ENCODE peak calls at places on chromosomes 5 and 9, in ten cellular contexts. One of them, this sample, is unnamed.

GRCh38 chr9:1208185-1208584 is 158.0 kb downstream of the DMRT2 start:
- DNase-seq in aorta: no peak
- DNase-seq in mucosa of gallbladder: no peak
- DNase-seq in glutamatergic neuron: no peak
- DNase-seq in tibial artery: no peak
- DNase-seq in neural crest cell: no peak
- DNase-seq in stimulated activated CD4-positive, alpha-beta T cell treated with anti-CD3 and anti-CD28 coated beads, Interleukin-2, amount 100 ng/mL, for 4 hours: no peak
- DNase-seq in endothelial cell: no peak
- DNase-seq in nephron progenitor cell: no peak
- DNase-seq in pulmonary artery endothelial cell: no peak
- DNase-seq in this sample: no peak

GRCh38 chr5:84861306-84861705 is 476.6 kb upstream of the EDIL3 start:
- DNase-seq in aorta: no peak
- DNase-seq in mucosa of gallbladder: no peak
- DNase-seq in glutamatergic neuron: no peak
- DNase-seq in tibial artery: no peak
- DNase-seq in neural crest cell: no peak
- DNase-seq in stimulated activated CD4-positive, alpha-beta T cell treated with anti-CD3 and anti-CD28 coated beads, Interleukin-2, amount 100 ng/mL, for 4 hours: no peak
- DNase-seq in endothelial cell: no peak
- DNase-seq in nephron progenitor cell: no peak
- DNase-seq in pulmonary artery endothelial cell: no peak
- DNase-seq in this sample: no peak

GRCh38 chr9:13330396-13331004 is 51.0 kb upstream of the MPDZ start:
- DNase-seq in aorta: no peak
- DNase-seq in mucosa of gallbladder: no peak
- DNase-seq in glutamatergic neuron: no peak
- DNase-seq in tibial artery: peak
- DNase-seq in neural crest cell: no peak
- DNase-seq in stimulated activated CD4-positive, alpha-beta T cell treated with anti-CD3 and anti-CD28 coated beads, Interleukin-2, amount 100 ng/mL, for 4 hours: no peak
- DNase-seq in endothelial cell: peak
- DNase-seq in nephron progenitor cell: no peak
- DNase-seq in pulmonary artery endothelial cell: peak
- DNase-seq in this sample: no peak

GRCh38 chr9:126489604-126490593 is 123.8 kb upstream of the LMX1B start:
- DNase-seq in aorta: peak
- DNase-seq in mucosa of gallbladder: no peak
- DNase-seq in glutamatergic neuron: no peak
- DNase-seq in tibial artery: no peak
- DNase-seq in neural crest cell: no peak
- DNase-seq in stimulated activated CD4-positive, alpha-beta T cell treated with anti-CD3 and anti-CD28 coated beads, Interleukin-2, amount 100 ng/mL, for 4 hours: no peak
- DNase-seq in endothelial cell: no peak
- DNase-seq in nephron progenitor cell: no peak
- DNase-seq in pulmonary artery endothelial cell: no peak
- DNase-seq in this sample: no peak

GRCh38 chr5:79851694-79852006 is 139.4 kb downstream of the MTX3 start:
- DNase-seq in aorta: no peak
- DNase-seq in mucosa of gallbladder: no peak
- DNase-seq in glutamatergic neuron: no peak
- DNase-seq in tibial artery: no peak
- DNase-seq in neural crest cell: no peak
- DNase-seq in stimulated activated CD4-positive, alpha-beta T cell treated with anti-CD3 and anti-CD28 coated beads, Interleukin-2, amount 100 ng/mL, for 4 hours: no peak
- DNase-seq in endothelial cell: no peak
- DNase-seq in nephron progenitor cell: no peak
- DNase-seq in pulmonary artery endothelial cell: no peak
- DNase-seq in this sample: no peak

GRCh38 chr5:458547-459353 is 15.8 kb downstream of the EXOC3 start:
- DNase-seq in aorta: peak
- DNase-seq in mucosa of gallbladder: no peak
- DNase-seq in glutamatergic neuron: peak
- DNase-seq in tibial artery: peak
- DNase-seq in neural crest cell: no peak
- DNase-seq in stimulated activated CD4-positive, alpha-beta T cell treated with anti-CD3 and anti-CD28 coated beads, Interleukin-2, amount 100 ng/mL, for 4 hours: peak
- DNase-seq in endothelial cell: no peak
- DNase-seq in nephron progenitor cell: no peak
- DNase-seq in pulmonary artery endothelial cell: no peak
- DNase-seq in this sample: no peak

GRCh38 chr5:150485770-150486401 is 22.0 kb upstream of the NDST1 start:
- DNase-seq in aorta: peak
- DNase-seq in mucosa of gallbladder: no peak
- DNase-seq in glutamatergic neuron: peak
- DNase-seq in tibial artery: peak
- DNase-seq in neural crest cell: peak
- DNase-seq in stimulated activated CD4-positive, alpha-beta T cell treated with anti-CD3 and anti-CD28 coated beads, Interleukin-2, amount 100 ng/mL, for 4 hours: no peak
- DNase-seq in endothelial cell: peak
- DNase-seq in nephron progenitor cell: peak
- DNase-seq in pulmonary artery endothelial cell: no peak
- DNase-seq in this sample: peak

GRCh38 chr5:115962239-115962564 is at the start of gene LVRN:
- DNase-seq in aorta: no peak
- DNase-seq in mucosa of gallbladder: no peak
- DNase-seq in glutamatergic neuron: no peak
- DNase-seq in tibial artery: no peak
- DNase-seq in neural crest cell: no peak
- DNase-seq in stimulated activated CD4-positive, alpha-beta T cell treated with anti-CD3 and anti-CD28 coated beads, Interleukin-2, amount 100 ng/mL, for 4 hours: no peak
- DNase-seq in endothelial cell: no peak
- DNase-seq in nephron progenitor cell: no peak
- DNase-seq in pulmonary artery endothelial cell: no peak
- DNase-seq in this sample: no peak

GRCh38 chr9:16515207-16515606 is 355.3 kb downstream of the BNC2 start:
- DNase-seq in aorta: no peak
- DNase-seq in mucosa of gallbladder: no peak
- DNase-seq in glutamatergic neuron: peak
- DNase-seq in tibial artery: no peak
- DNase-seq in neural crest cell: peak
- DNase-seq in stimulated activated CD4-positive, alpha-beta T cell treated with anti-CD3 and anti-CD28 coated beads, Interleukin-2, amount 100 ng/mL, for 4 hours: no peak
- DNase-seq in endothelial cell: no peak
- DNase-seq in nephron progenitor cell: peak
- DNase-seq in pulmonary artery endothelial cell: no peak
- DNase-seq in this sample: no peak

GRCh38 chr5:111859031-111859430 is 102.0 kb upstream of the NREP start:
- DNase-seq in aorta: no peak
- DNase-seq in mucosa of gallbladder: no peak
- DNase-seq in glutamatergic neuron: no peak
- DNase-seq in tibial artery: no peak
- DNase-seq in neural crest cell: no peak
- DNase-seq in stimulated activated CD4-positive, alpha-beta T cell treated with anti-CD3 and anti-CD28 coated beads, Interleukin-2, amount 100 ng/mL, for 4 hours: no peak
- DNase-seq in endothelial cell: no peak
- DNase-seq in nephron progenitor cell: no peak
- DNase-seq in pulmonary artery endothelial cell: no peak
- DNase-seq in this sample: no peak

GRCh38 chr5:2889946-2890475 is 138.5 kb upstream of the IRX2 start:
- DNase-seq in aorta: no peak
- DNase-seq in mucosa of gallbladder: no peak
- DNase-seq in glutamatergic neuron: no peak
- DNase-seq in tibial artery: no peak
- DNase-seq in neural crest cell: no peak
- DNase-seq in stimulated activated CD4-positive, alpha-beta T cell treated with anti-CD3 and anti-CD28 coated beads, Interleukin-2, amount 100 ng/mL, for 4 hours: no peak
- DNase-seq in endothelial cell: no peak
- DNase-seq in nephron progenitor cell: no peak
- DNase-seq in pulmonary artery endothelial cell: no peak
- DNase-seq in this sample: no peak

GRCh38 chr9:117574099-117574498 is 130.1 kb upstream of the TLR4 start:
- DNase-seq in aorta: no peak
- DNase-seq in mucosa of gallbladder: no peak
- DNase-seq in glutamatergic neuron: peak
- DNase-seq in tibial artery: no peak
- DNase-seq in neural crest cell: no peak
- DNase-seq in stimulated activated CD4-positive, alpha-beta T cell treated with anti-CD3 and anti-CD28 coated beads, Interleukin-2, amount 100 ng/mL, for 4 hours: no peak
- DNase-seq in endothelial cell: no peak
- DNase-seq in nephron progenitor cell: no peak
- DNase-seq in pulmonary artery endothelial cell: no peak
- DNase-seq in this sample: no peak

GRCh38 chr5:2818936-2819335 is 67.5 kb upstream of the IRX2 start:
- DNase-seq in aorta: no peak
- DNase-seq in mucosa of gallbladder: no peak
- DNase-seq in glutamatergic neuron: no peak
- DNase-seq in tibial artery: no peak
- DNase-seq in neural crest cell: no peak
- DNase-seq in stimulated activated CD4-positive, alpha-beta T cell treated with anti-CD3 and anti-CD28 coated beads, Interleukin-2, amount 100 ng/mL, for 4 hours: no peak
- DNase-seq in endothelial cell: no peak
- DNase-seq in nephron progenitor cell: no peak
- DNase-seq in pulmonary artery endothelial cell: no peak
- DNase-seq in this sample: no peak

GRCh38 chr5:112685929-112686328 is 51.8 kb upstream of the APC start:
- DNase-seq in aorta: no peak
- DNase-seq in mucosa of gallbladder: no peak
- DNase-seq in glutamatergic neuron: no peak
- DNase-seq in tibial artery: no peak
- DNase-seq in neural crest cell: no peak
- DNase-seq in stimulated activated CD4-positive, alpha-beta T cell treated with anti-CD3 and anti-CD28 coated beads, Interleukin-2, amount 100 ng/mL, for 4 hours: no peak
- DNase-seq in endothelial cell: no peak
- DNase-seq in nephron progenitor cell: no peak
- DNase-seq in pulmonary artery endothelial cell: no peak
- DNase-seq in this sample: no peak

GRCh38 chr5:149632311-149633251 is 51.3 kb downstream of the ARHGEF37 start:
- DNase-seq in aorta: no peak
- DNase-seq in mucosa of gallbladder: no peak
- DNase-seq in glutamatergic neuron: no peak
- DNase-seq in tibial artery: no peak
- DNase-seq in neural crest cell: no peak
- DNase-seq in stimulated activated CD4-positive, alpha-beta T cell treated with anti-CD3 and anti-CD28 coated beads, Interleukin-2, amount 100 ng/mL, for 4 hours: no peak
- DNase-seq in endothelial cell: no peak
- DNase-seq in nephron progenitor cell: peak
- DNase-seq in pulmonary artery endothelial cell: peak
- DNase-seq in this sample: no peak

GRCh38 chr9:504921-505821 is 290.5 kb downstream of the DOCK8 start:
- DNase-seq in aorta: peak
- DNase-seq in mucosa of gallbladder: peak
- DNase-seq in glutamatergic neuron: peak
- DNase-seq in tibial artery: peak
- DNase-seq in neural crest cell: peak
- DNase-seq in stimulated activated CD4-positive, alpha-beta T cell treated with anti-CD3 and anti-CD28 coated beads, Interleukin-2, amount 100 ng/mL, for 4 hours: no peak
- DNase-seq in endothelial cell: peak
- DNase-seq in nephron progenitor cell: peak
- DNase-seq in pulmonary artery endothelial cell: no peak
- DNase-seq in this sample: peak

GRCh38 chr9:128917151-128917849 is 3.5 kb upstream of the PHYHD1 start:
- DNase-seq in aorta: peak
- DNase-seq in mucosa of gallbladder: peak
- DNase-seq in glutamatergic neuron: no peak
- DNase-seq in tibial artery: peak
- DNase-seq in neural crest cell: no peak
- DNase-seq in stimulated activated CD4-positive, alpha-beta T cell treated with anti-CD3 and anti-CD28 coated beads, Interleukin-2, amount 100 ng/mL, for 4 hours: no peak
- DNase-seq in endothelial cell: no peak
- DNase-seq in nephron progenitor cell: no peak
- DNase-seq in pulmonary artery endothelial cell: peak
- DNase-seq in this sample: no peak

GRCh38 chr5:38151878-38152277 is 106.5 kb upstream of the EGFLAM start:
- DNase-seq in aorta: no peak
- DNase-seq in mucosa of gallbladder: no peak
- DNase-seq in glutamatergic neuron: no peak
- DNase-seq in tibial artery: no peak
- DNase-seq in neural crest cell: no peak
- DNase-seq in stimulated activated CD4-positive, alpha-beta T cell treated with anti-CD3 and anti-CD28 coated beads, Interleukin-2, amount 100 ng/mL, for 4 hours: no peak
- DNase-seq in endothelial cell: no peak
- DNase-seq in nephron progenitor cell: no peak
- DNase-seq in pulmonary artery endothelial cell: no peak
- DNase-seq in this sample: no peak

GRCh38 chr9:112115955-112116354 is 59.1 kb downstream of the SUSD1 start:
- DNase-seq in aorta: no peak
- DNase-seq in mucosa of gallbladder: no peak
- DNase-seq in glutamatergic neuron: no peak
- DNase-seq in tibial artery: no peak
- DNase-seq in neural crest cell: no peak
- DNase-seq in stimulated activated CD4-positive, alpha-beta T cell treated with anti-CD3 and anti-CD28 coated beads, Interleukin-2, amount 100 ng/mL, for 4 hours: no peak
- DNase-seq in endothelial cell: no peak
- DNase-seq in nephron progenitor cell: no peak
- DNase-seq in pulmonary artery endothelial cell: no peak
- DNase-seq in this sample: no peak

This sample was measured in HEK293T.